ENCODE peak calls at places on chromosomes 12 and 14, in five cellular contexts. R is upper lobe of right lung, I is tibial nerve, B is epithelial cell of esophagus, F is ovary. Y is an unnamed sample.

GRCh38 chr12:63862187-63863107 is 17.9 kb downstream of the SRGAP1 start:
- DNase-seq in F (no peak), B (peak; percentile 29), R (no peak), I (no peak), Y (no peak)

GRCh38 chr14:60859525-60859924 is 121.4 kb downstream of the TRMT5 start:
- DNase-seq in R (no peak), B (no peak), F (no peak), I (no peak), Y (no peak)

GRCh38 chr12:64670856-64671639 is 60.8 kb downstream of the RASSF3 start:
- DNase-seq in I (no peak), R (no peak), B (peak; percentile 90), F (no peak), Y (peak; percentile 88)

GRCh38 chr12:124881123-124881522 is 17.5 kb upstream of the SCARB1 start:
- DNase-seq in F (no peak), B (no peak), R (no peak), I (no peak), Y (peak; percentile 46)

GRCh38 chr12:12338528-12339168 is 11.4 kb downstream of the MANSC1 start:
- DNase-seq in R (no peak), B (peak; percentile 60), I (no peak), F (no peak), Y (peak; percentile 52)

GRCh38 chr12:85823436-85824179 is 12.6 kb downstream of the RASSF9 start:
- DNase-seq in R (no peak), B (peak; percentile 74), I (no peak), F (no peak), Y (peak; percentile 75)

GRCh38 chr12:112303004-112303403 is 79.2 kb downstream of the HECTD4 start:
- DNase-seq in R (no peak), B (peak; percentile 87), F (no peak), I (no peak), Y (peak; percentile 87)

GRCh38 chr12:130747867-130748740 is 32.0 kb upstream of the RIMBP2 start:
- DNase-seq in R (peak; percentile 84), F (peak; percentile 70), I (peak; percentile 84), B (peak; percentile 59), Y (peak; percentile 77)

GRCh38 chr14:71196921-71197320 is 289.7 kb downstream of the PCNX1 start:
- DNase-seq in I (no peak), R (no peak), B (no peak), F (no peak), Y (no peak)

GRCh38 chr12:1534708-1535107 is 59.7 kb downstream of the FBXL14 start:
- DNase-seq in R (peak; percentile 43), F (no peak), B (no peak), I (no peak), Y (no peak)

GRCh38 chr14:34439090-34439489 is 22.9 kb downstream of the SPTSSA start:
- DNase-seq in I (no peak), B (no peak), R (no peak), F (no peak), Y (no peak)

GRCh38 chr14:20855652-20856291 is 35.4 kb upstream of the RNASE3 start:
- DNase-seq in R (no peak), I (peak; percentile 73), B (peak; percentile 77), F (peak; percentile 21), Y (peak; percentile 89)

GRCh38 chr14:38982837-38983236 is 120.2 kb downstream of the SEC23A start:
- DNase-seq in R (no peak), B (no peak), I (no peak), F (no peak), Y (no peak)

GRCh38 chr12:51441583-51441982 is 17.0 kb downstream of the SLC4A8 start:
- DNase-seq in R (no peak), F (peak; percentile 49), B (peak; percentile 22), I (no peak), Y (peak; percentile 90)

GRCh38 chr12:101925935-101926334 is 48.6 kb downstream of the DRAM1 start:
- DNase-seq in I (no peak), B (no peak), F (no peak), R (peak; percentile 70), Y (peak; percentile 53)

GRCh38 chr14:103803661-103804060 is 43.7 kb downstream of the PPP1R13B start:
- DNase-seq in B (peak; percentile 87), R (no peak), I (no peak), F (no peak), Y (peak; percentile 53)

GRCh38 chr12:4720637-4720995 is 416 bp downstream of the GALNT8 start:
- DNase-seq in R (no peak), I (no peak), B (no peak), F (no peak), Y (no peak)
- H3K4me3 ChIP-seq in R (no peak overlapping the region), I (no peak overlapping the region), B (no peak overlapping the region), F (no peak overlapping the region), Y (no peak overlapping the region)

DNA sequence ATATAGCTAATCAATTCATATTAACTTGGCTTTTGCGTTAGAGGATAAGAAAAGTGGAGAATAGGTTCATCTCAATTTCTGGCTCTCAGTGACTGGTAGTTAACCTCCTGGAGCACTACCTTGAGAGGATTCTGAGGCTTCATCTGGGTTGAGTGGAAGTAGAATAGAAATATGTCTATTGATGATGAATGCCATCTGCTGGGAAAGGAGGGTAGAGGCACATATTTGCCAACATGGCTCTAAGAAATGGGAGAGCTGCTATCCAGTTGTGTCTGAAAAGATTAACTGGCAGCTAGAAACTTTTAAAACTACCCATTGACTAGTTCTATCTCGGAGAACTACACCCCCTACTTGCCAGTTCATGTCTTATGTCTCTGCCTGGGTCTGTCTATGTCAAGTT is 530.1 kb downstream of the NRXN3 start:
- DNase-seq in I (no peak), R (no peak), B (no peak), F (no peak), Y (peak; percentile 3)
- TF ChIP-seq CTCF in I (no peak), R (no peak), B (no peak), F (no peak), Y (no peak)

DNA sequence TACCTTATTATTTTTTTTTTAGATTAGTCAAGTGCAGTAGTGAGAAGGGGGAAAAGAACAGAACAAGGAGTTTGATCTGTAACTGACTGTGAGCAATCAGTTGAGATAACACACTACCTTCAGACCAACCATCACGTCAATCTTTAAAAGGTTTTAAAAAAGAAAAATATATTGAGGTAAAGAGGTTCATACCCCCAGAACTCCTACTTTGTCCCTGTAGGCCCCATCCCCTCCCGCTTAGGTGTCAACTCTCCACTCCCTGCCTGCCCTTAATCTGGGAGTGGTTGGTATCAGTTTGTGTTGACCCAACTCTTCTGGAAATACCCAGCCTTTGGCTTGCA is 16.2 kb downstream of the MMP14 start:
- DNase-seq in B (no peak), R (no peak), I (no peak), F (no peak), Y (no peak)
- H3K4me3 ChIP-seq in B (no peak overlapping the region), R (no peak overlapping the region), I (no peak overlapping the region), F (no peak overlapping the region), Y (no peak overlapping the region)

DNA sequence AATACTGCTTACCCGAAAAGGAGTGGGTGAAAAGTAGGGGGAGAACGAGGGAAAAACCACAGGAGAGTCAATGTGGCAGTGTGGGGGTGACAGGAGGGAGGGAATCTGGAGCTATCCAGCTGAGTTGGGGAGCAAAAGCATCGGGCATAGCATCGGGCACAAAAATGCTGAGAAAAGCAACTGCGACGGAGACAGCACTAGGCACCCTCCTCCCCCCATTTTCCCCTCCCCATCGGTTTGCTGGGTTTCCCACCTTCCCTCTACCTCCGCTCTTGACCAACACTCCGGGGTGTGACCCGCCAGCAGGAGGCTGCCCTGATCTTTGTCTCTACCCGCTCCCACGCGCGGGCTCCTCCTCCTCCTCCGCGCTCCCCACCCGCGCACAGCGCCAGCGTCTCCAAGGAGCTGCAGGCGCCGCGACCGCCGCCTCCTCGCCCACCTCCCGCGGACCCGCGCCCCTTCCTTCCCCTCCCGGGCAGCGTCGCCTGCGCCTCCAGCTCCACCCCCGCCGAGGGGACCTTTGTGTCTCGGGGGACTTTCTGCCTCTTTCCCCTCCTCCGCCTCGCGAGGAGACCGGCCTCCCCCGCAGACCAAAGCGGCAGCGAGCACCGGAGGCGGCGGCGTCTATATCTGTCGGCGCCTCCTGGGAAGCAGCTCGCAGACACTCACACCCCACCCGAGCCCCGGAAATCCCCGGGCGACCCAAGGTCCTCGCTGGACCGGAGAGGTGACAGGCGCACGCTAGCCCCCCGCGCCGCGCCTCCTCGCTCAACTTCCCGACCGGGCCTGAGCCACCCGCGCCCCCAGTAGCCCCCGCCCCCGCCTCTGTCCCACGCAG is 939 bp downstream of the CDK17 start:
- DNase-seq in R (peak; percentile 89), B (peak; percentile 48), I (peak; percentile 45), F (peak; percentile 64), Y (peak; percentile 57)
- TF ChIP-seq CTCF in R (peak; percentile 25), B (no peak), I (peak; percentile 56), F (no peak), Y (no peak)

GRCh38 chr14:75631453-75631831 is 29.2 kb downstream of the ERG28 start:
- DNase-seq in R (no peak), I (no peak), B (no peak), F (no peak), Y (no peak)
- H3K4me3 ChIP-seq in R (no peak overlapping the region), I (no peak overlapping the region), B (no peak overlapping the region), F (no peak overlapping the region), Y (no peak overlapping the region)

DNA sequence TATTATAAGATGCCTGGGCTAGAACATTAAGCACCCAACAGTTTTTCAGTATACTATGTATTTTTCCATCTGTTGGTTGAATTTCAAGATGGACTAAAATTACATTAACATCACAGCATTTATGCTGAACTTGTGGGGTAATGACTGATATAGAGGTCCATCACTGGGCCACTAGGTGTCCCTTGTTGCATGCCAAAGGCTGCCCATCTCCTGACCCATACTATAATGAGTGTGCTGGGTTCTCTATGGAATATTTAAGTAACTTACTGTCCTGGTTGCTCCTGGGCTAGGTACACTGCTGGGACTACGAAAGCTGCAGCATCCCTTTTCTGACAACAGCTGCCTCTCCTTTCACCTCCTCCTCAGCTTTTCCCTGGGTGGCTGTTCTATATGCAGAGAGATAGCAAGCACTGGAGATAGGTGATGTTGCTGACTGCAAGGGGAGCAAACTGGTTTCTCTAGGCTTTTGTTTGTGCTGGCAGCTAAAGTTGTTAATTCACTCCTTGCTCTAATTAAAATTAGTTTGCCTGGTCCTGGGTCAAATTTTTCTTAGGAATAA is 138.6 kb upstream of the TRHDE start:
- DNase-seq in F (no peak), R (no peak), I (no peak), B (no peak), Y (peak; percentile 28)
- TF ChIP-seq CTCF in F (no peak), R (no peak), I (no peak), B (peak; percentile 15), Y (peak; percentile 37)

DNA sequence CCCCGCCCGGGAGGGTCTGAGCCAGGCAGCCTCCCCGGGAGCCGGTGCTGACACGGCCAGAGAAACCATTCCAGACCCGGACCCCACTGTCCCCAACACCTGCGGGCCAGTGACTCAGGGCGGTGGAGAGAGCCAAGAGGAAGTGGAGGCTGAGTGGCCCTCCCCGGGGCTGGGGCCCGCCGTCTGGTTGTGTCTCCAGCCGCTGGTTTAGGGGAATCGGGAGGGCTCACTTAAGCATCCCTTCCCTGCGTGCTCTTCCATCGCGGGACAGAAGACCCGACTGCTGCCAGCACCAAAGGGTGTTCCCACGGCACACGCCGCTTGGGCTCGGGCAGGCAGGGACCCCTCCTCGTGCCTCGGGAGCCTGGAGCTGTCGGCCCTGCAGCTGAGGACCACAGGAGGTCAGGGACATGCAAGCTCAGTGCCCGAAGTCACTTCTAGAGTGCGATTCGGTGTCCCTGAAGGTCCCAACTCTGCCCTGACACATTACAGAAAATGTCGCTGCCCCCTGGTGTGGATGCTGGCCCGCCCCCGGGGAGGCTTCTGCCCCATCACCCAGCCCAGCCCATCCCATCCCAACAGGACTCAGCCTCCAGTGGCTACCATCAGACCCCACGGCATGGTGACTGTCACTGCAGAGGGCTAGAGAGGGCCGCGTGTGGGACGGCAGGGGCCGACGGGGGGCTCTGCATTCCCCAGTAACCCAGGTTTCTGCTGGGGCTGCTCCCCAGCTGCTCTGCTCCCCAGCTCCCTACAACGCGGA is 50.8 kb downstream of the GALNT9 start:
- DNase-seq in R (no peak), F (no peak), I (no peak), B (no peak), Y (no peak)
- H3K4me3 ChIP-seq in R (no peak overlapping the region), F (no peak overlapping the region), I (no peak overlapping the region), B (no peak overlapping the region), Y (no peak overlapping the region)